ENCODE peak calls at places on chromosomes 3 and 15, in eight cellular contexts. A is coronary artery; P is AG09309; Z is ovary; X is AG10803; N is heart right ventricle; C is CD8-positive, alpha-beta T cell; K is Peyer's patch. O is an unnamed sample.

GRCh38 chr3:53818221-53819162 is 27.7 kb downstream of the CHDH start:
- DNase-seq in N (no peak), X (no peak), K (no peak), Z (no peak), C (no peak), P (no peak), A (peak; percentile 60), O (no peak)

GRCh38 chr3:140914384-140914945 is 27.2 kb upstream of the SLC25A36 start:
- DNase-seq in A (no peak), X (no peak), K (no peak), C (no peak), Z (no peak), P (no peak), N (no peak), O (no peak)

GRCh38 chr15:99322643-99323405 is 71.5 kb downstream of the LRRC28 start:
- DNase-seq in N (no peak), K (no peak), P (no peak), C (no peak), A (no peak), X (no peak), Z (no peak), O (no peak)

GRCh38 chr3:107689355-107689754 is 166.6 kb downstream of the BBX start:
- DNase-seq in P (no peak), N (no peak), Z (no peak), C (no peak), A (no peak), K (no peak), X (no peak), O (no peak)

GRCh38 chr15:51094606-51095569 is at the start of gene TNFAIP8L3:
- DNase-seq in Z (peak; percentile 62), A (peak; percentile 76), K (no peak), X (no peak), C (no peak), N (no peak), P (no peak), O (no peak)

GRCh38 chr3:134803051-134803505 is 8.0 kb downstream of the EPHB1 start:
- DNase-seq in X (no peak), A (peak; percentile 43), Z (no peak), K (no peak), C (no peak), P (no peak), N (no peak), O (no peak)

GRCh38 chr15:38678291-38678690 is 113.7 kb upstream of the RASGRP1 start:
- DNase-seq in X (no peak), K (no peak), A (no peak), C (no peak), P (no peak), Z (no peak), N (no peak), O (no peak)

GRCh38 chr15:31483053-31483923 is 156.7 kb downstream of the KLF13 start:
- DNase-seq in C (peak; percentile 60), A (peak; percentile 65), Z (no peak), P (no peak), N (no peak), K (peak; percentile 15), X (no peak), O (no peak)

GRCh38 chr3:56915969-56916586 is 114.3 kb upstream of the ARHGEF3 start:
- DNase-seq in X (no peak), P (no peak), C (peak; percentile 79), Z (no peak), N (peak; percentile 55), A (no peak), K (peak; percentile 79), O (peak; percentile 62)

GRCh38 chr3:150235799-150236198 is 172.3 kb upstream of the TSC22D2 start:
- DNase-seq in N (no peak), A (no peak), Z (no peak), X (peak; percentile 97), C (no peak), K (no peak), P (peak; percentile 68), O (no peak)

GRCh38 chr3:123026551-123027291 is 842 bp downstream of the SEMA5B start:
- DNase-seq in X (no peak), P (no peak), A (no peak), Z (peak; percentile 30), C (no peak), K (no peak), N (peak; percentile 22), O (no peak)

GRCh38 chr3:141250342-141250741 is 18.7 kb downstream of the PXYLP1 start:
- DNase-seq in N (no peak), Z (no peak), C (no peak), P (no peak), K (no peak), A (no peak), X (no peak), O (no peak)

GRCh38 chr3:167936010-167936409 is 159.7 kb downstream of the GOLIM4 start:
- DNase-seq in X (no peak), K (no peak), N (peak; percentile 32), C (no peak), A (no peak), P (no peak), Z (no peak), O (no peak)

GRCh38 chr3:44802006-44802405 is 40.4 kb downstream of the KIF15 start:
- DNase-seq in C (no peak), A (no peak), P (no peak), N (no peak), Z (no peak), K (no peak), X (no peak), O (no peak)

GRCh38 chr3:29605845-29606244 is 325.0 kb downstream of the RBMS3 start:
- DNase-seq in P (peak; percentile 62), A (no peak), C (no peak), N (no peak), X (peak; percentile 63), Z (no peak), K (no peak), O (no peak)

GRCh38 chr15:58260911-58261267 is 122.7 kb downstream of the AQP9 start:
- DNase-seq in X (peak; percentile 5), C (no peak), N (peak; percentile 34), A (no peak), K (no peak), Z (no peak), P (no peak), O (no peak)

GRCh38 chr15:80773122-80773551 is 6.0 kb upstream of the CEMIP start:
- DNase-seq in A (no peak), X (peak; percentile 85), P (peak; percentile 79), K (no peak), N (no peak), C (no peak), Z (no peak), O (no peak)

GRCh38 chr15:67537771-67538170 is 4.7 kb upstream of the MAP2K5 start:
- DNase-seq in X (no peak), A (no peak), Z (no peak), P (no peak), C (no peak), K (no peak), N (no peak), O (no peak)

GRCh38 chr3:147361671-147362420 is 44.5 kb downstream of the ZIC4 start:
- DNase-seq in C (no peak), A (no peak), X (no peak), K (no peak), N (no peak), P (no peak), Z (no peak), O (no peak)

GRCh38 chr3:136385457-136385856 is 135.3 kb downstream of the PCCB start:
- DNase-seq in Z (no peak), A (no peak), K (no peak), C (no peak), X (no peak), N (no peak), P (no peak), O (no peak)

GRCh38 chr15:95290376-95290973 is 1040.0 kb upstream of the NR2F2 start:
- DNase-seq in Z (no peak), C (no peak), A (no peak), X (no peak), P (no peak), N (no peak), K (no peak), O (no peak)

GRCh38 chr3:14256046-14256445 is 77.4 kb downstream of the LSM3 start:
- DNase-seq in X (no peak), C (no peak), K (no peak), N (no peak), Z (no peak), A (no peak), P (no peak), O (no peak)

GRCh38 chr15:66098019-66098363 is 155.6 kb downstream of the MEGF11 start:
- DNase-seq in Z (no peak), X (no peak), K (no peak), P (no peak), C (no peak), A (no peak), N (no peak), O (no peak)
- TF ChIP-seq CTCF in Z (no peak), X (no peak), K (no peak), P (no peak), C (no peak), A (no peak), N (no peak), O (no peak)

DNA sequence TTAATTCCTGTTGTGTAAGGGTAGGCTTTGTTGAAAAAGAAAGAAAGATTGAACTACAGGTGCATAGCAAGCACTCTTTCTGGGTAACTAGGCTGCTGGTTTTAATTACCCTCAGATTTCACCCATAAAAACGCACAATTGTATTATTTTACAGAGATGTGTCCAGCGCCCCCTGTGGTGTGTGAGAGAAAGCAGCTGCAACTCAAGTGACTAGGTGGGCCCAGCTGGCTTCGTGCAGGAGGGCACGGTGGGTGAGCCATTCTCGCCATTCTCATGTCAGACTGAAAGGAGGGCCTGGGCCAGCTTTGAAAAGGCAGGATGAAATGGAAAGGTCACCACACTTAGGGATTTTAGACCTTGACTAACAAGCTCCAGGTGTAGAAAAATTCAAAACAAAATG is 122.6 kb downstream of the LRIG1 start:
- DNase-seq in A (no peak), Z (no peak), N (no peak), K (peak; percentile 37), P (no peak), C (peak; percentile 58), X (no peak), O (no peak)
- TF ChIP-seq CTCF in A (peak; percentile 13), Z (no peak), N (peak; percentile 41), K (peak; percentile 43), P (peak; percentile 49), C (peak; percentile 56), X (peak; percentile 58), O (peak; percentile 34)

GRCh38 chr3:103440539-103441113 is 1005.8 kb downstream of the ZPLD1 start:
- DNase-seq in K (no peak), N (no peak), C (no peak), A (no peak), Z (no peak), P (no peak), X (no peak), O (no peak)
- TF ChIP-seq CTCF in K (no peak), N (peak; percentile 9), C (no peak), A (no peak), Z (no peak), P (no peak), X (peak; percentile 38), O (no peak)

DNA sequence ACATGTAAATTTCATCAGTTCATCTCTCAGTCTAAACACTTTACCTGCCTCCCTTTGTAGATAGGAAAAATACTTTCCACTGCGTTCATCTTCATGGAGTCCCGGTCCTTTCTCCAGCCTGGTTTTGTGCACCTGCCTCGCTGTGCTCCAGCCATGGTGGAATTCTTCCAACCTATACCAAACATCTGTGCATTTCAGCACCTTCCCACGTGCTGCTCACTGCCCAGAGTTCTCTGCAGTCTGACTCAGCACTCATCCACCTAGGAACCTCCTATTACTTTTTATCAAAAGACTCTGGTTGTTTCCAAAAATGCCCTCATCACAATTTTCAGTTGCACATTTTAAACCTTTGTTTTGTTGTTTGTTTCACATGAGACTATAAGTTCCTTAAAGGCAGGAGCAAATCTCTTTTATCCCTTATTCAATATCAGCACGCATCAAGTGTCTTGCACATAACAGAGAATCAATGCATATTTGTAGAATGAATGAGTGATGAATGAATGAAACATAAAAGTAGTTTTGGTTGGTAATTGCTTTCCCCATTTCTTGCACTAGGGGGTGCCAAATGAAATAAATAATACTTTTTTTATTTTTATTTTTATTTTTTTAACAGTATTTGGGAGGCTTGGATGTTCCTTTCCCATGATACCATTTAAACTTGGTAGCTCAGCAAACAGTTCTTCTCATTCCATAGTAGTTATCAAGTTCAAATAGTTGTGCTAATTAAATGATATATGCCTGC is 30.2 kb upstream of the ADAMTS9 start:
- DNase-seq in C (no peak), P (no peak), N (no peak), K (no peak), A (no peak), Z (no peak), X (no peak), O (no peak)
- TF ChIP-seq CTCF in C (no peak), P (peak; percentile 42), N (peak; percentile 53), K (peak; percentile 20), A (no peak), Z (no peak), X (peak; percentile 60), O (no peak)

O was measured in CD14-positive monocyte.